ENCODE peak calls at places on chromosomes 5 and 9, in ten cellular contexts. I is GM23338, W is PC-9, S is HCT116, J is SK-N-SH, M is hepatocyte, L is OCI-LY7, A is PC-3, X is Karpas-422, C is MM.1S. F is an unnamed sample.
A peak's percentile ranks its signal among the peaks of the same experiment; 100 is the strongest.

GRCh38 chr5:169591636-169592035 is 8.1 kb downstream of the SPDL1 start:
- DNase-seq in I (no peak), W (no peak), S (no peak), J (no peak), M (no peak), L (no peak), A (peak; percentile 60), X (no peak), C (no peak), F (peak; percentile 76)

GRCh38 chr9:4939118-4939561 is 45.9 kb upstream of the JAK2 start:
- DNase-seq in I (no peak), W (no peak), S (no peak), J (no peak), M (no peak), L (peak; percentile 67), A (no peak), X (peak; percentile 45), C (peak; percentile 78), F (no peak)

GRCh38 chr9:2066312-2067273 is 51.4 kb downstream of the SMARCA2 start:
- DNase-seq in I (peak; percentile 85), W (no peak), S (no peak), J (no peak), M (peak; percentile 35), L (peak; percentile 6), A (no peak), X (no peak), C (no peak), F (peak; percentile 67)

GRCh38 chr5:53114988-53115387 is 5.4 kb upstream of the MOCS2 start:
- DNase-seq in I (peak; percentile 39), W (no peak), S (no peak), J (no peak), M (no peak), L (no peak), A (peak; percentile 45), X (no peak), C (peak; percentile 9), F (peak; percentile 42)

GRCh38 chr9:88874391-88874790 is 116.9 kb upstream of the S1PR3 start:
- DNase-seq in I (no peak), W (no peak), S (no peak), J (no peak), M (peak; percentile 26), L (no peak), A (peak; percentile 8), X (no peak), C (no peak), F (peak; percentile 12)

GRCh38 chr9:124520206-124520596 is 13.0 kb upstream of the NR5A1 start:
- DNase-seq in I (no peak), W (no peak), S (no peak), J (no peak), M (no peak), L (no peak), A (no peak), X (no peak), C (no peak), F (no peak)

GRCh38 chr9:90097237-90097636 is 492.4 kb downstream of the GADD45G start:
- DNase-seq in I (no peak), W (no peak), S (no peak), J (no peak), M (no peak), L (no peak), A (no peak), X (no peak), C (no peak), F (no peak)

GRCh38 chr5:168740821-168741213 is 161.6 kb upstream of the PANK3 start:
- DNase-seq in I (no peak), W (no peak), S (no peak), J (no peak), M (no peak), L (no peak), A (no peak), X (no peak), C (no peak), F (no peak)

GRCh38 chr5:141439411-141440141 is 9.3 kb downstream of the PCDHGA12 start:
- DNase-seq in I (peak; percentile 29), W (no peak), S (no peak), J (no peak), M (no peak), L (no peak), A (no peak), X (no peak), C (no peak), F (peak; percentile 62)

GRCh38 chr5:108266235-108266634 is 115.7 kb downstream of the FBXL17 start:
- DNase-seq in I (no peak), W (no peak), S (no peak), J (no peak), M (no peak), L (no peak), A (peak; percentile 47), X (no peak), C (no peak), F (peak; percentile 13)

GRCh38 chr5:123785160-123786001 is 273.4 kb downstream of the CSNK1G3 start:
- DNase-seq in I (peak; percentile 17), W (no peak), S (no peak), J (peak; percentile 27), M (peak; percentile 38), L (no peak), A (peak; percentile 66), X (no peak), C (no peak), F (peak; percentile 64)

GRCh38 chr5:148790545-148791333 is 35.7 kb upstream of the ADRB2 start:
- DNase-seq in I (no peak), W (peak; percentile 45), S (no peak), J (no peak), M (no peak), L (no peak), A (peak; percentile 94), X (no peak), C (no peak), F (no peak)

GRCh38 chr5:124740991-124741583 is 5.4 kb downstream of the ZNF608 start:
- DNase-seq in I (no peak), W (peak; percentile 59), S (no peak), J (no peak), M (no peak), L (peak; percentile 59), A (peak; percentile 80), X (no peak), C (no peak), F (peak; percentile 66)

GRCh38 chr9:112789493-112789892 is 38.9 kb downstream of the SNX30 start:
- DNase-seq in I (no peak), W (no peak), S (no peak), J (no peak), M (no peak), L (no peak), A (no peak), X (no peak), C (peak; percentile 26), F (peak; percentile 43)

GRCh38 chr5:157506981-157507780 is 47.2 kb downstream of the NIPAL4 start:
- DNase-seq in I (no peak), W (no peak), S (no peak), J (no peak), M (no peak), L (no peak), A (peak; percentile 65), X (no peak), C (no peak), F (no peak)

GRCh38 chr5:462051-462481 is 19.1 kb downstream of the EXOC3 start:
- DNase-seq in I (no peak), W (no peak), S (no peak), J (no peak), M (no peak), L (no peak), A (no peak), X (no peak), C (no peak), F (no peak)

GRCh38 chr5:158814521-158814920 is 285.2 kb downstream of the EBF1 start:
- DNase-seq in I (no peak), W (no peak), S (no peak), J (no peak), M (no peak), L (no peak), A (peak; percentile 46), X (no peak), C (no peak), F (peak; percentile 72)

GRCh38 chr9:99141849-99142248 is 36.9 kb downstream of the TGFBR1 start:
- DNase-seq in I (no peak), W (no peak), S (no peak), J (no peak), M (no peak), L (no peak), A (no peak), X (no peak), C (no peak), F (no peak)
- H3K9me2 ChIP-seq in I (no peaks in the 10 kb centered on the region), W (no peaks in the 10 kb centered on the region), S (no peaks in the 10 kb centered on the region), J (no peaks in the 10 kb centered on the region), M (no peaks in the 10 kb centered on the region), L (no peaks in the 10 kb centered on the region), A (no peaks in the 10 kb centered on the region), X (no peaks in the 10 kb centered on the region), C (no peaks in the 10 kb centered on the region), F (no peaks in the 10 kb centered on the region)

DNA sequence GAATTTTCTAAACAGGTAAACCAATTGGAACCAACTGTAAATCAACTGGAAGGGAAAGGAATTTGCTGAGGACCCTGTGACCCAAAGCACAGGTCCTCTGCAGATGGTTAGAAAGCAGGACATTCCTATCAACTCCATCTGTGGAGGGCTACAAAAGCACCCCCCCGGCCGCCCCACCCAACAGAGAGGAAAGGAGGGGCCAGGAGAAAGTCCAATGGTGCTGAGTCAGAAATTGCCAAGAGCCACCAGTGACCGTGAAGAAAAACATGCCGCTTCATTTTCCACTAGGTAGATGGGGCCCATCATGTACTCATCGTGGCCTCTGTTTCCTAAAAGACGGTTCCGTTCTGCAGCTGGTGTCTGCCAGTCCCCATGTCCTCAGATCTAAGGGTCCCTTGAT is 66.3 kb downstream of the RAPGEF1 start:
- DNase-seq in I (no peak), W (no peak), S (no peak), J (no peak), M (no peak), L (peak; percentile 55), A (no peak), X (no peak), C (no peak), F (no peak)
- H3K4me1 ChIP-seq in I (peaks cover 73% of the 10 kb centered on the region), W (peaks cover 37% of the 10 kb centered on the region), S (peaks cover 50% of the 10 kb centered on the region), J (peaks cover 47% of the 10 kb centered on the region), M (peaks cover 55% of the 10 kb centered on the region), L (peaks cover 74% of the 10 kb centered on the region), A (peaks cover 37% of the 10 kb centered on the region), X (peaks cover 32% of the 10 kb centered on the region), C (peaks cover 40% of the 10 kb centered on the region), F (peaks cover 38% of the 10 kb centered on the region)

GRCh38 chr5:4762316-4762715 is 377.8 kb upstream of the ADAMTS16 start:
- DNase-seq in I (no peak), W (no peak), S (no peak), J (no peak), M (no peak), L (no peak), A (no peak), X (no peak), C (no peak), F (no peak)

GRCh38 chr5:4758550-4758949 is 381.6 kb upstream of the ADAMTS16 start:
- DNase-seq in I (no peak), W (no peak), S (no peak), J (no peak), M (no peak), L (no peak), A (no peak), X (no peak), C (no peak), F (no peak)
- H3K9me2 ChIP-seq in I (no peaks in the 10 kb centered on the region), W (no peaks in the 10 kb centered on the region), S (no peaks in the 10 kb centered on the region), J (no peaks in the 10 kb centered on the region), M (no peaks in the 10 kb centered on the region), L (no peaks in the 10 kb centered on the region), A (no peaks in the 10 kb centered on the region), X (no peaks in the 10 kb centered on the region), C (no peaks in the 10 kb centered on the region), F (no peaks in the 10 kb centered on the region)

DNA sequence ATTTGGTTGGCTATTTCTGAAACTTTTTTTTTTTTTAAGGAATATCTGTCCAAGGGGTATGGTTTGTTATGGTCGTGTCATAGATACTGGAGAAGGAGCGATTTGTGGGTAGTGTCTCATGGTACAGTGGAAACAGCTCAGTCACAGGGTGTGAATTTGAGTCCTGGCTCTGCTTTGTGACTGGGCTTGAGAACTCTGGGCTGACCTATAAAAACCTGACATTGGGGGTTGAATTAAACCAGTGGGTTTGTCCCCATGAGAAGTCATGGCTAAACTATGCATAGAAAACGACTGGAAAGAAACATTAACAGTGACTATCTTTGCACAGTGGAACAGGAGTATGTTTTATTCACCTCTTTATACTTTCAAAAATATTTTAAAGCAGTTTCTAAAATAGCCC is 54.7 kb downstream of the MACROH2A1 start:
- DNase-seq in I (no peak), W (no peak), S (no peak), J (no peak), M (no peak), L (no peak), A (no peak), X (no peak), C (no peak), F (peak; percentile 77)
- H3K4me1 ChIP-seq in I (no peaks in the 10 kb centered on the region), W (no peaks in the 10 kb centered on the region), S (no peaks in the 10 kb centered on the region), J (peaks cover 7% of the 10 kb centered on the region), M (peaks cover 27% of the 10 kb centered on the region), L (peaks cover 16% of the 10 kb centered on the region), A (peaks cover 5% of the 10 kb centered on the region), X (peaks cover 34% of the 10 kb centered on the region), C (no peaks in the 10 kb centered on the region), F (peaks cover 30% of the 10 kb centered on the region)

F was measured in GM23248.